ENCODE peak calls at places on chromosomes 11 and 22, in seven cellular contexts. One of them, this sample, is unnamed.

GRCh38 chr22:20792966-20793332 is 19.0 kb downstream of the SERPIND1 start:
- DNase-seq in Calu3: no peak
- DNase-seq in CD8-positive, alpha-beta T cell: no peak
- DNase-seq in spleen: no peak
- DNase-seq in type B pancreatic cell: no peak
- DNase-seq in upper lobe of right lung: no peak
- DNase-seq in tibial artery: no peak
- DNase-seq in this sample: no peak

GRCh38 chr11:128757886-128758612 is 64.2 kb downstream of the FLI1 start:
- DNase-seq in CD8-positive, alpha-beta T cell: no peak
- DNase-seq in tibial artery: no peak
- DNase-seq in upper lobe of right lung: no peak
- DNase-seq in type B pancreatic cell: no peak
- DNase-seq in Calu3: peak; percentile 4
- DNase-seq in spleen: peak; percentile 80
- DNase-seq in this sample: no peak

GRCh38 chr11:9066432-9066925 is 24.9 kb downstream of the SCUBE2 start:
- DNase-seq in tibial artery: no peak
- DNase-seq in Calu3: no peak
- DNase-seq in spleen: no peak
- DNase-seq in CD8-positive, alpha-beta T cell: no peak
- DNase-seq in type B pancreatic cell: no peak
- DNase-seq in upper lobe of right lung: no peak
- DNase-seq in this sample: no peak

GRCh38 chr11:114087028-114087427 is 27.5 kb downstream of the ZBTB16 start:
- DNase-seq in type B pancreatic cell: no peak
- DNase-seq in Calu3: no peak
- DNase-seq in spleen: no peak
- DNase-seq in CD8-positive, alpha-beta T cell: no peak
- DNase-seq in upper lobe of right lung: no peak
- DNase-seq in tibial artery: no peak
- DNase-seq in this sample: no peak

GRCh38 chr22:26610072-26610958 is 7.5 kb downstream of the CRYBB1 start:
- DNase-seq in CD8-positive, alpha-beta T cell: peak; percentile 16
- DNase-seq in upper lobe of right lung: no peak
- DNase-seq in tibial artery: peak; percentile 29
- DNase-seq in Calu3: no peak
- DNase-seq in type B pancreatic cell: no peak
- DNase-seq in spleen: peak; percentile 74
- DNase-seq in this sample: peak; percentile 88

GRCh38 chr11:109629734-109630133 is 207.7 kb downstream of the C11orf87 start:
- DNase-seq in spleen: no peak
- DNase-seq in CD8-positive, alpha-beta T cell: no peak
- DNase-seq in Calu3: no peak
- DNase-seq in type B pancreatic cell: no peak
- DNase-seq in tibial artery: no peak
- DNase-seq in upper lobe of right lung: no peak
- DNase-seq in this sample: no peak

GRCh38 chr11:122642472-122642922 is 13.0 kb upstream of the UBASH3B start:
- DNase-seq in CD8-positive, alpha-beta T cell: no peak
- DNase-seq in Calu3: peak; percentile 59
- DNase-seq in type B pancreatic cell: no peak
- DNase-seq in upper lobe of right lung: no peak
- DNase-seq in spleen: no peak
- DNase-seq in tibial artery: no peak
- DNase-seq in this sample: peak; percentile 82

GRCh38 chr22:48004936-48005335 is 1242.5 kb downstream of the TBC1D22A start:
- DNase-seq in tibial artery: no peak
- DNase-seq in Calu3: no peak
- DNase-seq in upper lobe of right lung: no peak
- DNase-seq in CD8-positive, alpha-beta T cell: no peak
- DNase-seq in spleen: no peak
- DNase-seq in type B pancreatic cell: no peak
- DNase-seq in this sample: no peak

GRCh38 chr11:107741044-107741823 is 29.4 kb upstream of the SLN start:
- DNase-seq in type B pancreatic cell: no peak
- DNase-seq in tibial artery: no peak
- DNase-seq in CD8-positive, alpha-beta T cell: no peak
- DNase-seq in spleen: peak; percentile 66
- DNase-seq in upper lobe of right lung: peak; percentile 78
- DNase-seq in Calu3: peak; percentile 13
- DNase-seq in this sample: peak; percentile 42

DNA sequence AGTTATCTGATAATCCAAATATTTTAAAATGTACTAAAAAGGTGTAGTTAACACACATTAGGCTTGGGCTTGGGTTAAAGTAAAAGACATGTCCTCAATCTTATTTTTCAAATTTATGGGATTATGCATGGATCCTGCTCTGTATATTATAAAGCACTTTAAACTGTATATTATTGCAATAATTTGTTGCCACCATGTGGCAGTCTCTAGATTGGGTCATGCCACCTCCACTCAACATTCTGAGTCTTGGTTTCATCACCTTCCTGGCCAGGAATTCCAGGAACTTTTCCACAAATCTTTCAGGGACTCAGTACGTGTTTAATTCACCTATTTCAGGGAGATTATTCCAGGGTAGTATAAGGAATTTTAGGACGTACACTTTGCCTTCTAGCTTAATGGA is 695.5 kb downstream of the FAM181B start:
- DNase-seq in type B pancreatic cell: no peak
- DNase-seq in CD8-positive, alpha-beta T cell: no peak
- DNase-seq in spleen: no peak
- DNase-seq in tibial artery: no peak
- DNase-seq in upper lobe of right lung: no peak
- DNase-seq in Calu3: no peak
- DNase-seq in this sample: no peak
- TF ChIP-seq CTCF in type B pancreatic cell: no peak
- TF ChIP-seq CTCF in CD8-positive, alpha-beta T cell: no peak
- TF ChIP-seq CTCF in spleen: no peak
- TF ChIP-seq CTCF in tibial artery: no peak
- TF ChIP-seq CTCF in upper lobe of right lung: no peak
- TF ChIP-seq CTCF in Calu3: no peak
- TF ChIP-seq CTCF in this sample: no peak

GRCh38 chr11:43810929-43811596 is 69.6 kb upstream of the ALKBH3 start:
- DNase-seq in upper lobe of right lung: no peak
- DNase-seq in Calu3: no peak
- DNase-seq in tibial artery: no peak
- DNase-seq in spleen: no peak
- DNase-seq in CD8-positive, alpha-beta T cell: no peak
- DNase-seq in type B pancreatic cell: no peak
- DNase-seq in this sample: peak; percentile 20
- TF ChIP-seq CTCF in upper lobe of right lung: no peak
- TF ChIP-seq CTCF in Calu3: no peak
- TF ChIP-seq CTCF in tibial artery: peak; percentile 20
- TF ChIP-seq CTCF in spleen: no peak
- TF ChIP-seq CTCF in CD8-positive, alpha-beta T cell: no peak
- TF ChIP-seq CTCF in type B pancreatic cell: peak; percentile 43
- TF ChIP-seq CTCF in this sample: peak; percentile 38

GRCh38 chr22:39808087-39808486 is 85.5 kb downstream of the ENTHD1 start:
- DNase-seq in upper lobe of right lung: no peak
- DNase-seq in Calu3: peak; percentile 56
- DNase-seq in spleen: no peak
- DNase-seq in tibial artery: no peak
- DNase-seq in CD8-positive, alpha-beta T cell: peak; percentile 8
- DNase-seq in type B pancreatic cell: no peak
- DNase-seq in this sample: peak; percentile 21
- TF ChIP-seq CTCF in upper lobe of right lung: peak; percentile 35
- TF ChIP-seq CTCF in Calu3: peak; percentile 29
- TF ChIP-seq CTCF in spleen: no peak
- TF ChIP-seq CTCF in tibial artery: no peak
- TF ChIP-seq CTCF in CD8-positive, alpha-beta T cell: no peak
- TF ChIP-seq CTCF in type B pancreatic cell: peak; percentile 61
- TF ChIP-seq CTCF in this sample: peak; percentile 52

DNA sequence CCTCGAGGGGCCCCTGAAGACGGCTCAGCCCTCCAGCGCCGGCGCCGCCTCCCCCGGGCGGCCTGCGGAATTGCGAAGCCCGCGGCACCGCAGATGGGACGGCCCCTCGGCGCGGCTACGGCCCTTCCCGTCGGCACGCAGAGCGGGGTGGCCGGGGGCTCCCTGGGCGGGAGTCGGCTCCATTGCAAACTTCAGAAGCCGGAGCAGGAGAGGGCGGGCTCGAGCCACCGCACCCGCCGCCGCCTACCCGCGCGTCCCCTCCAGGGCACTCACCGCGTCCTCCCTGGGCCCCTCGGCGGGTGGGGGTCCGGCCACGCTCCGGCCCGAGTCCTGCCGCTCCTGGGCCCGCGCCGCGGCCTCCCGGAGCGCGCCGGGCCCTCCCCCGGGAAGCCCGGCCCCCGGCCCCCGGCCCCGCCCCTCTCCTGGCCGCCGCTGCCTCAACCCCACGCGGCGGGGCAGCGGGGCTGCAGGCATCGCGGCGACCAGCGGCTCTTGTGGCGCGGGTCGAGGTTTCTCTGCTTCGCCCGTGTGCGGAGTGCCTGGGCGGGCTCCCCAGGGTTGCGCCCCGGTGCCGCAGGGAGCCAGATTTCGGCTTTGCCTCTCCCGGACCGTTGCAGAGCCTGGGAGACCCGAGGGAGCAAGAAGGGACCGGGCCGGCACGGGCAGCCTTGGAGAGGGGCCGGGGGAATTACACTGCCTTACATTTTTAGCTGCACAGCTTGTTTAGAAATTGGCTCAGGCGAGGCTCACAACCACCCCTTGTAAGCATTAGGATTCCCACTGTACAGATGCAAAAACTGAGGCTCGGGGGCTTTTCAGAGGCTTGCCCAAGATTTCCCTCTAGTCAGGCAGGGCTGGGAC is at the start of gene PACSIN3:
- DNase-seq in tibial artery: no peak
- DNase-seq in type B pancreatic cell: no peak
- DNase-seq in CD8-positive, alpha-beta T cell: no peak
- DNase-seq in upper lobe of right lung: peak; percentile 83
- DNase-seq in Calu3: peak; percentile 71
- DNase-seq in spleen: peak; percentile 82
- DNase-seq in this sample: no peak
- TF ChIP-seq CTCF in tibial artery: peak; percentile 25
- TF ChIP-seq CTCF in type B pancreatic cell: peak; percentile 50
- TF ChIP-seq CTCF in CD8-positive, alpha-beta T cell: no peak
- TF ChIP-seq CTCF in upper lobe of right lung: no peak
- TF ChIP-seq CTCF in Calu3: no peak
- TF ChIP-seq CTCF in spleen: peak; percentile 1
- TF ChIP-seq CTCF in this sample: no peak

GRCh38 chr11:48172818-48173609 is 43.6 kb upstream of the OR4B1 start:
- DNase-seq in type B pancreatic cell: peak; percentile 76
- DNase-seq in upper lobe of right lung: peak; percentile 72
- DNase-seq in CD8-positive, alpha-beta T cell: peak; percentile 48
- DNase-seq in tibial artery: peak; percentile 42
- DNase-seq in spleen: peak; percentile 83
- DNase-seq in Calu3: peak; percentile 75
- DNase-seq in this sample: peak; percentile 61

GRCh38 chr11:48182860-48183526 is 33.6 kb upstream of the OR4B1 start:
- DNase-seq in Calu3: no peak
- DNase-seq in upper lobe of right lung: no peak
- DNase-seq in type B pancreatic cell: no peak
- DNase-seq in tibial artery: no peak
- DNase-seq in CD8-positive, alpha-beta T cell: no peak
- DNase-seq in spleen: no peak
- DNase-seq in this sample: no peak

GRCh38 chr11:48177661-48178060 is 38.9 kb upstream of the OR4B1 start:
- DNase-seq in tibial artery: no peak
- DNase-seq in spleen: no peak
- DNase-seq in Calu3: no peak
- DNase-seq in type B pancreatic cell: no peak
- DNase-seq in CD8-positive, alpha-beta T cell: no peak
- DNase-seq in upper lobe of right lung: no peak
- DNase-seq in this sample: no peak
- TF ChIP-seq CTCF in tibial artery: no peak
- TF ChIP-seq CTCF in spleen: no peak
- TF ChIP-seq CTCF in Calu3: no peak
- TF ChIP-seq CTCF in type B pancreatic cell: no peak
- TF ChIP-seq CTCF in CD8-positive, alpha-beta T cell: no peak
- TF ChIP-seq CTCF in upper lobe of right lung: no peak
- TF ChIP-seq CTCF in this sample: no peak

DNA sequence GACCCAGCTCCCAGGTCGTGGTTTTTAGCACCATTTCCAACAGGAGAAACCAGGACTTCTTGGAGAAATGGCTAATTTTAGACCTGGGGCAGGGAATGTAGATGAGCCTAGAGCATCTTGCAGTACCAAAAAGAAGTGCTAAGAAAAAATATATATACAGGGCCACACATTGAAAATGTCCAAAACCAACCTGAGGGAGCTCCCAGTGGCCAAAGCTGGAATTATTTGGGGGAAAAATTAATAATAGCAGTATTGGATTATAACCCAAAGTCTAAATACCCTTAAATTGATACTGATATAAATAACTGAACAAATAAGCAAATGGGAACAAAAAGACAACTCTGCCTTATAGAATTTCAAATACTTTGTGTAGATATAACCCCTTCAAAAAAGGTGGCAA is 108.0 kb downstream of the PARVA start:
- DNase-seq in Calu3: no peak
- DNase-seq in upper lobe of right lung: no peak
- DNase-seq in spleen: no peak
- DNase-seq in tibial artery: no peak
- DNase-seq in CD8-positive, alpha-beta T cell: no peak
- DNase-seq in type B pancreatic cell: no peak
- DNase-seq in this sample: no peak
- TF ChIP-seq CTCF in Calu3: peak; percentile 61
- TF ChIP-seq CTCF in upper lobe of right lung: peak; percentile 35
- TF ChIP-seq CTCF in spleen: no peak
- TF ChIP-seq CTCF in tibial artery: peak; percentile 32
- TF ChIP-seq CTCF in CD8-positive, alpha-beta T cell: no peak
- TF ChIP-seq CTCF in type B pancreatic cell: peak; percentile 63
- TF ChIP-seq CTCF in this sample: peak; percentile 57

GRCh38 chr11:33257897-33258630 is 883 bp downstream of the HIPK3 start:
- DNase-seq in CD8-positive, alpha-beta T cell: peak; percentile 67
- DNase-seq in tibial artery: peak; percentile 85
- DNase-seq in Calu3: peak; percentile 79
- DNase-seq in type B pancreatic cell: peak; percentile 84
- DNase-seq in upper lobe of right lung: peak; percentile 95
- DNase-seq in spleen: peak; percentile 95
- DNase-seq in this sample: peak; percentile 89
- TF ChIP-seq CTCF in CD8-positive, alpha-beta T cell: peak; percentile 23
- TF ChIP-seq CTCF in tibial artery: peak; percentile 44
- TF ChIP-seq CTCF in Calu3: no peak
- TF ChIP-seq CTCF in type B pancreatic cell: peak; percentile 63
- TF ChIP-seq CTCF in upper lobe of right lung: peak; percentile 20
- TF ChIP-seq CTCF in spleen: peak; percentile 51
- TF ChIP-seq CTCF in this sample: peak; percentile 3